ENCODE peak calls at places on chromosomes 16 and 17, in four cellular contexts. E is K562, H is H1, M is WTC11. Y is an unnamed sample.

GRCh38 chr16:74999683-75000480 is 1.1 kb downstream of the ZNRF1 start:
- DNase-seq in E (no peak), H (no peak), M (peak; percentile 78), Y (peak; percentile 74)

GRCh38 chr16:17389392-17389791 is 81.4 kb downstream of the XYLT1 start:
- DNase-seq in E (no peak), H (no peak), M (no peak), Y (no peak)

GRCh38 chr16:10880609-10881452 is 3.8 kb downstream of the CIITA start:
- DNase-seq in E (no peak), H (no peak), M (no peak), Y (no peak)

GRCh38 chr16:79169239-79169638 is 431.3 kb downstream of the MAF start:
- DNase-seq in E (no peak), H (peak; percentile 64), M (peak; percentile 40), Y (no peak)

GRCh38 chr16:14181371-14182050 is 110.4 kb downstream of the MRTFB start:
- DNase-seq in E (no peak), H (no peak), M (no peak), Y (no peak)

GRCh38 chr17:50146230-50146926 is 4.1 kb downstream of the PPP1R9B start:
- DNase-seq in E (no peak), H (no peak), M (no peak), Y (no peak)

GRCh38 chr17:58060596-58061191 is 22.5 kb upstream of the DYNLL2 start:
- DNase-seq in E (no peak), H (no peak), M (no peak), Y (no peak)

GRCh38 chr17:2700031-2700490 is 11.5 kb downstream of the CLUH start:
- DNase-seq in E (no peak), H (no peak), M (peak; percentile 7), Y (no peak)

GRCh38 chr16:13997933-13998332 is 73.2 kb upstream of the MRTFB start:
- DNase-seq in E (no peak), H (no peak), M (no peak), Y (no peak)

GRCh38 chr17:36992701-36993100 is 43.9 kb downstream of the AATF start:
- DNase-seq in E (no peak), H (no peak), M (no peak), Y (no peak)

GRCh38 chr17:21039839-21040575 is 2.8 kb downstream of the USP22 start:
- DNase-seq in E (peak; percentile 33), H (no peak), M (no peak), Y (peak; percentile 48)

GRCh38 chr16:88783391-88784073 is 1.5 kb downstream of the PIEZO1 start:
- DNase-seq in E (no peak), H (no peak), M (no peak), Y (no peak)

GRCh38 chr17:68777856-68778694 is 176.9 kb upstream of the FAM20A start:
- DNase-seq in E (no peak), H (no peak), M (no peak), Y (no peak)

GRCh38 chr16:54679531-54679930 is 251.1 kb upstream of the IRX5 start:
- DNase-seq in E (no peak), H (no peak), M (no peak), Y (no peak)

GRCh38 chr16:519425-519824 is 8.1 kb upstream of the CAPN15 start:
- DNase-seq in E (no peak), H (no peak), M (no peak), Y (no peak)

GRCh38 chr16:4316732-4317461 is 1.0 kb downstream of the GLIS2 start:
- DNase-seq in E (no peak), H (no peak), M (no peak), Y (peak; percentile 74)

GRCh38 chr16:83652898-83653297 is 154.9 kb upstream of the HSBP1 start:
- DNase-seq in E (no peak), H (no peak), M (no peak), Y (no peak)

GRCh38 chr17:60077226-60077625 is 1.5 kb downstream of the HEATR6 start:
- DNase-seq in E (no peak), H (no peak), M (no peak), Y (no peak)

GRCh38 chr17:63675607-63676539 is 24.1 kb downstream of the LIMD2 start:
- DNase-seq in E (peak; percentile 64), H (no peak), M (no peak), Y (peak; percentile 85)

GRCh38 chr16:73196670-73197069 is 148.7 kb upstream of the ZFHX3 start:
- DNase-seq in E (peak; percentile 64), H (peak; percentile 51), M (peak; percentile 73), Y (peak; percentile 42)

GRCh38 chr17:82348434-82348833 is 10.6 kb upstream of the TEX19 start:
- DNase-seq in E (no peak), H (no peak), M (no peak), Y (no peak)

GRCh38 chr16:77211880-77212735 is 12.9 kb downstream of the SYCE1L start:
- DNase-seq in E (peak; percentile 88), H (peak; percentile 80), M (peak; percentile 85), Y (peak; percentile 96)

GRCh38 chr16:1823821-1824220 is 2.8 kb downstream of the HAGH start:
- DNase-seq in E (peak; percentile 38), H (no peak), M (peak; percentile 67), Y (no peak)

GRCh38 chr16:19179890-19180490 is 11.9 kb downstream of the SYT17 start:
- DNase-seq in E (peak; percentile 80), H (no peak), M (peak; percentile 63), Y (peak; percentile 72)

GRCh38 chr17:8832711-8833352 is 33.7 kb upstream of the MFSD6L start:
- DNase-seq in E (peak; percentile 73), H (peak; percentile 59), M (peak; percentile 87), Y (peak; percentile 75)

GRCh38 chr16:80684906-80685305 is 119.5 kb downstream of the CDYL2 start:
- DNase-seq in E (no peak), H (no peak), M (no peak), Y (no peak)

GRCh38 chr16:67029249-67030096 is 524 bp downstream of the CBFB start:
- DNase-seq in E (peak; percentile 66), H (no peak), M (peak; percentile 35), Y (peak; percentile 75)

GRCh38 chr17:81282876-81283275 is 12.2 kb downstream of the SLC38A10 start:
- DNase-seq in E (no peak), H (no peak), M (no peak), Y (no peak)

GRCh38 chr17:2070241-2071023 is 15.5 kb downstream of the HIC1 start:
- DNase-seq in E (no peak), H (no peak), M (peak; percentile 58), Y (no peak)

GRCh38 chr17:53336281-53336680 is 486.4 kb upstream of the KIF2B start:
- DNase-seq in E (no peak), H (no peak), M (no peak), Y (no peak)

GRCh38 chr16:52861614-52862022 is 191.1 kb downstream of the CHD9NB start:
- DNase-seq in E (no peak), H (peak; percentile 3), M (peak; percentile 17), Y (peak; percentile 5)

GRCh38 chr17:10155334-10156081 is 42.9 kb downstream of the GAS7 start:
- DNase-seq in E (no peak), H (no peak), M (no peak), Y (no peak)

GRCh38 chr16:74029122-74029805 is 267.4 kb upstream of the PSMD7 start:
- DNase-seq in E (no peak), H (no peak), M (no peak), Y (no peak)

GRCh38 chr17:27601069-27601974 is 29.7 kb upstream of the LGALS9 start:
- DNase-seq in E (peak; percentile 70), H (peak; percentile 68), M (peak; percentile 90), Y (peak; percentile 77)
- TF ChIP-seq TEAD4 in E (no peak), H (no peak), M (no peak), Y (no peak)

GRCh38 chr16:85401370-85401916 is 211.7 kb upstream of the GSE1 start:
- DNase-seq in E (no peak), H (no peak), M (peak; percentile 9), Y (no peak)
- TF ChIP-seq TEAD4 in E (no peak), H (no peak), M (no peak), Y (no peak)

DNA sequence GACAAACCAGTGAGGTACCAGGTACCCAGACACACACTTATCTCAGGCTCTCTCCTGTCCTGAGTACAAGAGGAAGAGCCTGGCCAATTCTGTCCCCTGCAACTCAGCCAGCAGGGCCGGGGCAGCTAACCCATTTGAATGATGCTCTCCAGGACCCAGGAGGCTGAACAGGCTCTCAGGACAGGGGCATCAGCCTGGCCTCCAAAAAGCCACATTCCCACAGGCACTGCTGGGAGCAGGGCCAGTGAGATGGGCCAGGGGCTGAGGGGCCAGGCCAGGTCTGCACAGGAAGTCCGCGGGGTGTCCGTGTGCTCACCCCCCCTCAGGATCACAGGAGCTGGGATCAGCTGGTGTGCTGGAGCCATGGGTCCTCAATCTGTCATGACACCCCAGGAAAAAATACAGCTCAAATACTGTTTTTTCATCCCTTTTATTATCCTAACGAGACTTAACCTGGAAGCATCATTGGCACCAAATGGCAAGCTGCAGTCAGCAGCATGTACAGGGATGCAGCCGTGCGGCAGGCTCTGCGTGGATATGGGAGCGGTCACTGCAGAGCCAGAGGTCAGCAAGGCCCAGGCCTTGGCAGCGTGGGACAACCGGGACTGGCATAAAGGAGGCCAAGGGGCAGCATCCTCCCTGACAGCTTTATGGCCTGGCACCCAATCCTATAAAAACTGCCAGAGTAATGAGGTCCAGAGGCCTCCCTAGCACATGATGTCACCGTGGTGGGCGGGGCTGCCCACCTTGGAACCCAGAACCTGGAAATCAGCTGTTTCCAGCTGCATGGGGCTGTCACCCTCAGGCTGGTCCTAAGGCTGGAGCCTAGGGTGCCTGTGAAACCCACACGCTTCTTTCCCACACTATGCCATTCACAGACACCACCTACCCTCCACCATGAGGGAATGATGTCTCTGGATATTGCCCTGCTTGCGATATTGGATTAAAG is 276.7 kb downstream of the C16orf95 start:
- DNase-seq in E (no peak), H (no peak), M (no peak), Y (no peak)
- TF ChIP-seq TEAD4 in E (no peak), H (no peak), M (no peak), Y (no peak)

GRCh38 chr17:79231766-79232287 is 157.2 kb downstream of the ENGASE start:
- DNase-seq in E (no peak), H (no peak), M (no peak), Y (no peak)
- TF ChIP-seq TEAD4 in E (no peak), H (no peak), M (no peak), Y (no peak)

DNA sequence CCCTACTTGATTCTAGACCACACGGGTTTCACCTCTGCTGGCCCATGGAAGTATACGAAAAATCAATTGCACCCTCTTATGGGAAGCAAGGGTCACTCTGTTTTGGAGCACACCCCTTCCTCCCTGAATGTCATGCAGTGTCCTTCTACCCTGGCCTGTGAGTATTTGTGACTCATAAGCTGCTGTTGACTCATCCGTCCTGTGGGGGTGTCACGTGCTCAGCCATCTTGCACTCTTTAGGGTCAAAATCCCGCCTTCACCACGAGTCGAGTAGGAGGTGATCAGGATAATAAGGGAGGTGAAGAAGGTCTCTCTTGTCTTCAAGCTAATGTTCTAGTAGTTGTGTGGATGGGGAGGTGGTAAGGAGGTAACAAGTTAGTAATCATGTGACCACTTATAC is 341.0 kb upstream of the EEF2KMT start:
- DNase-seq in E (peak; percentile 33), H (no peak), M (no peak), Y (no peak)
- TF ChIP-seq TEAD4 in E (no peak), H (no peak), M (no peak), Y (no peak)